ENCODE peak calls at places on chromosomes 4 and X, in four cellular contexts. One of them, this sample, is unnamed.

GRCh38 chrX:19709812-19710518 is 177.4 kb downstream of the SH3KBP1 start:
- DNase-seq in trophoblast cell: peak; percentile 78
- DNase-seq in IMR-90: peak; percentile 93
- DNase-seq in neuronal stem cell: no peak
- DNase-seq in this sample: peak; percentile 49

GRCh38 chrX:145292208-145292607 is 44.9 kb downstream of the SPANXN1 start:
- DNase-seq in trophoblast cell: no peak
- DNase-seq in IMR-90: no peak
- DNase-seq in neuronal stem cell: no peak
- DNase-seq in this sample: no peak

GRCh38 chrX:119266364-119266995 is 30.4 kb downstream of the PGRMC1 start:
- DNase-seq in trophoblast cell: peak; percentile 48
- DNase-seq in IMR-90: peak; percentile 12
- DNase-seq in neuronal stem cell: no peak
- DNase-seq in this sample: no peak

GRCh38 chr4:59848457-59848856 is 1351.7 kb upstream of the ADGRL3 start:
- DNase-seq in trophoblast cell: no peak
- DNase-seq in IMR-90: no peak
- DNase-seq in neuronal stem cell: peak; percentile 33
- DNase-seq in this sample: no peak

GRCh38 chr4:3257691-3258482 is 8.9 kb downstream of the MSANTD1 start:
- DNase-seq in trophoblast cell: no peak
- DNase-seq in IMR-90: peak; percentile 74
- DNase-seq in neuronal stem cell: no peak
- DNase-seq in this sample: no peak

GRCh38 chr4:288891-289290 is 16.4 kb downstream of the ZNF732 start:
- DNase-seq in trophoblast cell: no peak
- DNase-seq in IMR-90: no peak
- DNase-seq in neuronal stem cell: no peak
- DNase-seq in this sample: no peak

GRCh38 chr4:39873823-39874222 is 103.9 kb downstream of the PDS5A start:
- DNase-seq in trophoblast cell: no peak
- DNase-seq in IMR-90: no peak
- DNase-seq in neuronal stem cell: no peak
- DNase-seq in this sample: no peak

GRCh38 chrX:28693101-28693500 is 105.9 kb downstream of the IL1RAPL1 start:
- DNase-seq in trophoblast cell: no peak
- DNase-seq in IMR-90: no peak
- DNase-seq in neuronal stem cell: no peak
- DNase-seq in this sample: no peak

GRCh38 chr4:140130677-140131076 is 23.3 kb downstream of the MAML3 start:
- DNase-seq in trophoblast cell: peak; percentile 78
- DNase-seq in IMR-90: peak; percentile 83
- DNase-seq in neuronal stem cell: no peak
- DNase-seq in this sample: peak; percentile 71

GRCh38 chr4:165297626-165298025 is 29.8 kb upstream of the MSMO1 start:
- DNase-seq in trophoblast cell: peak; percentile 76
- DNase-seq in IMR-90: no peak
- DNase-seq in neuronal stem cell: no peak
- DNase-seq in this sample: no peak

GRCh38 chr4:165302658-165303057 is 24.8 kb upstream of the MSMO1 start:
- DNase-seq in trophoblast cell: no peak
- DNase-seq in IMR-90: no peak
- DNase-seq in neuronal stem cell: no peak
- DNase-seq in this sample: no peak

GRCh38 chr4:165299399-165300060 is 27.9 kb upstream of the MSMO1 start:
- DNase-seq in trophoblast cell: no peak
- DNase-seq in IMR-90: no peak
- DNase-seq in neuronal stem cell: no peak
- DNase-seq in this sample: no peak

DNA sequence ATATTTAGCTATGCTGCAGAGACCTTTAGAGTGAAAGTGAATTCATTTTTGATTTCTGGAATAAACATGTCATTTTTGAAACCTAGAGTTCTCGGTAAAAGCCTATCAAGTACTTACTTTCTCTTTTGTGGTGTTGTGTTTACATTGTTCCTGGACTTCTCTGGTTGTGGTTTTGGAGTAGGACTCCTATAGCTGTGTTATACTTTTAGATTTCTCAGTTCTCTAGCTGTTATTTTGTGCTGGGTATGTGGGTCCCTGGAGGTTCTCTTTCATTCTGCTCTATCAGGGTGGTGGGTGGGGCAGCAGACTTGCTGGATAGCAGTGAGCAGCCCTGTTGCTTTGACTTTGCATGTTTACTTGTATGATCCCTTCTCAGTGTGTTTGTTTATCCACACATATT is 25.6 kb upstream of the MSMO1 start:
- DNase-seq in trophoblast cell: no peak
- DNase-seq in IMR-90: peak; percentile 54
- DNase-seq in neuronal stem cell: no peak
- DNase-seq in this sample: no peak
- H3K4me2 ChIP-seq in trophoblast cell: no peak overlapping the region
- H3K4me2 ChIP-seq in IMR-90: peak overlapping the region; percentile 55
- H3K4me2 ChIP-seq in neuronal stem cell: no peak overlapping the region
- H3K4me2 ChIP-seq in this sample: peak overlapping the region; percentile 33

GRCh38 chr4:169976951-169977350 is 49.2 kb downstream of the MFAP3L start:
- DNase-seq in trophoblast cell: no peak
- DNase-seq in IMR-90: no peak
- DNase-seq in neuronal stem cell: no peak
- DNase-seq in this sample: no peak
- H3K4me2 ChIP-seq in trophoblast cell: no peak overlapping the region
- H3K4me2 ChIP-seq in IMR-90: no peak overlapping the region
- H3K4me2 ChIP-seq in neuronal stem cell: no peak overlapping the region
- H3K4me2 ChIP-seq in this sample: no peak overlapping the region

DNA sequence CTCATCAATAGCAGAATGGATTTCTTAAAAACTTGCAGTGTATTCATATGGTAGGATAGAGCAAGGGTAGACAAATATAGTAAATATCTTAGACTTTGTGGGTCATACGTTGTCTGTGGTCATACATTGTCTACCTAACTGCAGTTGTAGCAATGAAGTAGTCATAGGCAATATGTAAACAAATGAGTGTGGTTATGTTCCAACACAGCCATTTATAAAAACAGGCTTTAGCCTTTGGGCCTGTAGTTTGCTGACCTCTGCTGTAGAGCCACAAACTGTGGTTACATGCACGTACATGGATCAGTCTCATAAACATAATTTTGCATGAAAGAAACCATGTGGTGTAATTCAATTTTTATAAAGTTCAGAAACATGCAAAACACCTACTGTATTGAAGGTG is 98.9 kb downstream of the LARP1B start:
- DNase-seq in trophoblast cell: no peak
- DNase-seq in IMR-90: peak; percentile 97
- DNase-seq in neuronal stem cell: no peak
- DNase-seq in this sample: no peak
- H3K4me2 ChIP-seq in trophoblast cell: no peak overlapping the region
- H3K4me2 ChIP-seq in IMR-90: peak overlapping the region; percentile 38
- H3K4me2 ChIP-seq in neuronal stem cell: no peak overlapping the region
- H3K4me2 ChIP-seq in this sample: no peak overlapping the region

GRCh38 chr4:169658970-169659735 is 38.8 kb downstream of the CLCN3 start:
- DNase-seq in trophoblast cell: peak; percentile 24
- DNase-seq in IMR-90: no peak
- DNase-seq in neuronal stem cell: no peak
- DNase-seq in this sample: no peak
- H3K4me2 ChIP-seq in trophoblast cell: no peak overlapping the region
- H3K4me2 ChIP-seq in IMR-90: peak overlapping the region; percentile 94
- H3K4me2 ChIP-seq in neuronal stem cell: no peak overlapping the region
- H3K4me2 ChIP-seq in this sample: peak overlapping the region; percentile 93

DNA sequence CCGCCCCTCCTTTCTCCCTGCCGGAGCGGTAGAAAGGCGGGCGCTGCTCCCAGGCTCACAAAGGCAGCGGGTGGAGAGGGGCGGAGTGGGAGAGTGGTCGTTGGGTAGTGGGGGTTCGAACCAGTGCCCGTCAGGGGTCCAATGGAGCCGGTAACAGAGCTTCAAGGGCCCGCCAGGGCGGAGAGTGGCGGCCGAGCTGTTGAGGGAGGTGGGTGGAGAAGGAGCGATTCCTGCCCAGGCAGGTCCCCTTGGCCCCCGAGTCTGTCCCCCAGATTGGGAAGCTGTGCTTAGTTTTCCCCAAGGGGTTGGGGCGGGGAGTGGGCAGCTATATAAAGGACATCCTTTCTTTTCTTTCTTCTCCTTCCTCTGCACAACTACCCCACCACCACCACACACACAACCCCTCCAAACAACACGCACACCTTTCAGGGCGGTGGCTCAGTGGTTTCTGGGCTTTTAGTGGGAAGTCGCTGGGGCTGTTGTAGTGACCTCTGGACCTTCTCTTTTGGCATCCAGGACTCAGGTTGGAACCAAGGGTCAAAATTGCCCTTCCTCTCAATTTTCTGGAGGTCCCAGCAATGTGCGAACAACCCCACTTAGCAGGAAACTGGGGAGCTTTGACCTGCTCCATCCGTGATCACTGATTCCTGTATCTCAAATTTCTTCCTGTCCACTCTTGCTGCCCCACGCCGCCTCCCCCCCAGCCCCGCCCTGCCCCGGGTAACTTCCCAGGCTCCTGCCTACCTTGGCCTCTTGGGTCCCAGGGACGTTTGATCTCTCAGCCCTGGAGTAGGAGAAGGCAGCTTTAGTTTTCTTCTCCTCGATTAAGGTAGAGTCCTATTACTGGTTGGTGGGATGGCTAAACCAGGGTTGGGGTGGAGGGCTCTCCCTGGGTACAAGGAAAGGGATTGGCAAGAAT is 1.9 kb downstream of the EFNB1 start:
- DNase-seq in trophoblast cell: no peak
- DNase-seq in IMR-90: no peak
- DNase-seq in neuronal stem cell: no peak
- DNase-seq in this sample: no peak
- H3K4me2 ChIP-seq in trophoblast cell: peak overlapping the region; percentile 86
- H3K4me2 ChIP-seq in IMR-90: peak overlapping the region; percentile 83
- H3K4me2 ChIP-seq in neuronal stem cell: peak overlapping the region; percentile 56
- H3K4me2 ChIP-seq in this sample: peak overlapping the region; percentile 83